ENCODE peak calls at places on chromosomes 7 and 10, in eight cellular contexts. J, L, Y, S, A, Q, F and W are unnamed samples.
A peak's percentile ranks its signal among the peaks of the same experiment; 100 is the strongest.

GRCh38 chr7:129163875-129164544 is 19.5 kb downstream of the TSPAN33 start:
- DNase-seq in J (peak; percentile 57), L (no peak), Y (no peak), S (no peak), A (no peak), Q (peak; percentile 66), F (no peak), W (no peak)

GRCh38 chr7:128831994-128832879 is 2.0 kb downstream of the FLNC start:
- DNase-seq in J (peak; percentile 87), L (no peak), Y (no peak), S (no peak), A (no peak), Q (no peak), F (no peak), W (no peak)

GRCh38 chr7:73706122-73707044 is 13.1 kb downstream of the STX1A start:
- DNase-seq in J (no peak), L (no peak), Y (no peak), S (no peak), A (no peak), Q (peak; percentile 91), F (no peak), W (no peak)

GRCh38 chr7:115359919-115360318 is 438.0 kb downstream of the MDFIC start:
- DNase-seq in J (no peak), L (no peak), Y (no peak), S (no peak), A (no peak), Q (no peak), F (no peak), W (no peak)

GRCh38 chr7:141978351-141978750 is 4.8 kb upstream of the TAS2R38 start:
- DNase-seq in J (no peak), L (no peak), Y (no peak), S (no peak), A (no peak), Q (no peak), F (no peak), W (no peak)

GRCh38 chr10:81248846-81249245 is 626.1 kb upstream of the NRG3 start:
- DNase-seq in J (no peak), L (no peak), Y (no peak), S (no peak), A (no peak), Q (no peak), F (no peak), W (no peak)

GRCh38 chr7:30626984-30627383 is 32.3 kb downstream of the GARS1 start:
- DNase-seq in J (no peak), L (no peak), Y (no peak), S (no peak), A (no peak), Q (no peak), F (no peak), W (no peak)

GRCh38 chr7:89623018-89623672 is 531.1 kb upstream of the STEAP1 start:
- DNase-seq in J (peak; percentile 59), L (no peak), Y (no peak), S (no peak), A (no peak), Q (peak; percentile 36), F (peak; percentile 56), W (no peak)

GRCh38 chr7:158649279-158649678 is 55.3 kb downstream of the NCAPG2 start:
- DNase-seq in J (no peak), L (no peak), Y (no peak), S (no peak), A (no peak), Q (peak; percentile 69), F (no peak), W (no peak)

GRCh38 chr7:46152671-46153070 is 231.6 kb upstream of the IGFBP3 start:
- DNase-seq in J (no peak), L (no peak), Y (no peak), S (no peak), A (no peak), Q (peak; percentile 60), F (no peak), W (no peak)

GRCh38 chr10:113386005-113386404 is 166.8 kb upstream of the HABP2 start:
- DNase-seq in J (no peak), L (peak; percentile 72), Y (no peak), S (no peak), A (no peak), Q (peak; percentile 13), F (peak; percentile 80), W (no peak)

GRCh38 chr10:127907411-127908105 is 655 bp downstream of the PTPRE start:
- DNase-seq in J (no peak), L (peak; percentile 76), Y (peak; percentile 38), S (no peak), A (peak; percentile 83), Q (no peak), F (peak; percentile 85), W (peak; percentile 68)

DNA sequence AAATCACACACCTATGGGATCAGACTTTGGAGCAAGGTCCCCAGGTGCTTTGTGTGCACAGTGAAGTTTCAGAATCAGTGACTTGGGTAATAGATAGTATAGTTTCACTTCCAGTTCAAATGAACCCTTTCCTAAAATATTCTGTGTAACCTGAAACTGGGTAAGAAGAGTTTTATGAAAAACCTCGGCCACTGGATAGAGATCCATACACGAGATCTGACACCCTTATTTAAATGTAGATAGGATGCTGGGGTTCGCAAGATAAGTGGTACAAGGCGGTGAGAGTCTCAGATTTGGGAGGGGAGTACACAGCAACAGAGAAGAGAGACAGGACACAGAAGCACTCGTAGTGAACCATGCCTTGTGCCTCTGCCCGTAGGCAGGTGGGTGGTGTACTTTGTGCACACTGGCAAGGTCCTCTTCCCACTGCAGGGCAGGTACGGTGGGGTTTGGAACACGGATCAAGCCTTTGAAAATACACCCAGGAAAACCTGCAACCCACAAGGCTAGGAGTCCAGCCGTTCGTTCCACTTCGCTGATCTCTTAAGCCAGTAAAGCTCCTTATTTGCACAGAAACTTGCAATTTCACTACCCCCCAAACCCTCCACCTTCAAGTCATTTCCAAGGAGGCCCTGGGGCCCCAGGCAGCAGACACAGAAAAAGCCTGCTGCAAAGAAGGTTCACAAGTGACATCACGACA is 162.8 kb downstream of the USP6NL start:
- DNase-seq in J (no peak), L (no peak), Y (no peak), S (no peak), A (no peak), Q (no peak), F (peak; percentile 20), W (no peak)
- H3K4me3 ChIP-seq in J (no peak overlapping the region), L (no peak overlapping the region), Y (no peak overlapping the region), S (no peak overlapping the region), A (no peak overlapping the region), Q (no peak overlapping the region), F (no peak overlapping the region), W (no peak overlapping the region)

GRCh38 chr10:133161486-133162051 is 1.6 kb downstream of the KNDC1 start:
- DNase-seq in J (peak; percentile 23), L (no peak), Y (no peak), S (no peak), A (no peak), Q (no peak), F (peak; percentile 81), W (peak; percentile 39)

GRCh38 chr10:133159611-133159949 is 439 bp upstream of the KNDC1 start:
- DNase-seq in J (peak; percentile 29), L (no peak), Y (no peak), S (no peak), A (no peak), Q (no peak), F (no peak), W (no peak)

GRCh38 chr10:133162178-133162909 is 2.3 kb downstream of the KNDC1 start:
- DNase-seq in J (no peak), L (no peak), Y (no peak), S (no peak), A (no peak), Q (no peak), F (peak; percentile 83), W (peak; percentile 59)

GRCh38 chr10:133159950-133160812 is at the start of gene KNDC1:
- DNase-seq in J (peak; percentile 79), L (no peak), Y (no peak), S (no peak), A (peak; percentile 84), Q (no peak), F (peak; percentile 74), W (peak; percentile 49)

DNA sequence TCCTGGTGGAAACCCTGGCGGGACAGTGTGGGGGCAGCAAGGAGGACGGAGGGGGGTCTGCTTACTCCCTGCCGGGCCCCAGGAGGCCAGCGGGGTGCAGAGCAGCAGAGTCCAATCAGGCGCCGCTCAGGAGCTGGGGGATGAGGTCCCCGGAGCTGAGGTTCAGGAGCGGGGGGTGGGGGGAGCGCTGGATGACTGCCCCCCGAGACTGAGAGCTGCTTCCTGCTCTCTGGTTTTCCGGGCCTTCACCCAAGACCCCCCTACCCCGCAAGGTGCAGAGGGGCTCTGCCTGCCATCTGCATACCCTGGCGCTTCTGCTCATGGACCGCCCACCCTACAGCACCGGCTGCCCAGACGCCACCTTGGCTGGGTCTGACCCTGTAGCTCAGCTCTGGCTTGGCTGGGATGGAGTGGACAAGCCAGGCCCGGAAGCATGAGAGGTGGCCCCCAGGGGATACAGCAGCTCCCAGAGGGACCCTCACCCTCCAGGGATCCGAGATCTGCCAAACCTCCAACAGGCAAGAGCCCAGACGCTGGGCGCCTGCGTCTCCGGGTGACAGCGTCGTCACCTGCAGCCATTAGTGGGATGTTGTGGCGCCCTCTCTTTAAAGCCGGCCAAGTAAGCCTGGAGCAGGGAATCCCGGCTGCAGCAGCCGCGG is 923 bp downstream of the KNDC1 start:
- DNase-seq in J (peak; percentile 54), L (no peak), Y (no peak), S (no peak), A (peak; percentile 76), Q (no peak), F (peak; percentile 55), W (no peak)
- H3K4me1 ChIP-seq in J (peaks cover 19% of the 10 kb centered on the region), L (peaks cover 2% of the 10 kb centered on the region), Y (no peaks in the 10 kb centered on the region), S (peaks cover 12% of the 10 kb centered on the region), A (peaks cover 8% of the 10 kb centered on the region), Q (peaks cover 15% of the 10 kb centered on the region), F (peaks cover 37% of the 10 kb centered on the region), W (peaks cover 11% of the 10 kb centered on the region)

GRCh38 chr7:7569615-7570014 is 2.9 kb downstream of the MIOS start:
- DNase-seq in J (no peak), L (no peak), Y (no peak), S (no peak), A (no peak), Q (no peak), F (no peak), W (no peak)
- H3K4me3 ChIP-seq in J (no peak overlapping the region), L (no peak overlapping the region), Y (no peak overlapping the region), S (peak overlapping the region; percentile 82), A (peak overlapping the region; percentile 5), Q (no peak overlapping the region), F (no peak overlapping the region), W (peak overlapping the region; percentile 15)

DNA sequence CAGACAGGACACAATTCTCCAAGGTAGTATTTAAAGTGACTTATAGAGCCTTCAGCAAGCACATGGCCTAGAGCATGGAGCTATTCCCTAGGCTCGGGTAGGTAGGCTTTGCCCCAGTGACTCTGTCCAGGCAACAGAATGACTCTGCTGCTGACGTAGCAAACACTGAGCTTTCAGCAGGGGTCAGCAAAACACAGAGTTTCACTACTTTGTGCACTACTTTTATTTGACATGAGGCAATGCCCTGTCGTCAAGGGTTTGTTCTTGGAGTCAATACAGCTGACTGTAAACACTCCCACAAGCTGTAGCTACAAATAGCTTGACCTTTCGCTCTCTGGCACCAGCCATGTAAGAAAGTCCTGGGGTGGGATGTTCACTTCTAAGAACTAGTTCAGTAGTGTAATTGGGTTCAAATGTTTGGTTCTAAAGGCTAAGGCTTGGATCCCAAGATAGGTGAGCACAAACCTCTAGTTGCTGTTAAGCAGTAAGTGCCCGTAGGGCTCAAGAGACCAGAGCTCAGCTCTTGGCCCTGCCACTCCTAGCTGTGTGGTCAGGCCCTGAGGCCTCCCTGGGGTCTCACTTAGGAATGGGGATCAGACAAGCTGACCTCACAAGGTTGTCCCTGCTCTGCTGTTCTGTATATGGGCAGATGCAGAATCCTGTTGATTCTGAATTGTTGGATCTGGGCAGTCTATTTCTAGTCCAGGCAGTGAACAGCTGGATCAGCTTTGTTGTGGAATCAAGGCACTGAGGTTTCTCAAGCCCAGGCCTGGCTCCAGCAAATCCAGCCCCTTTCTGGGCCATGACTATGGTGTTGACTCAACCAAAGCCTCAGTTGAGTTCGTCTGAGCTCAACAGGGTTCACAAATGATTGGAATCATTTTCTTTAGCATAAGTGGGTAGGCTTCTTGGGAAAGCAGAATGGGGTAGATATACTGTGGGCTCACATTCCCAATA is 10.7 kb downstream of the NODAL start:
- DNase-seq in J (peak; percentile 20), L (peak; percentile 86), Y (peak; percentile 55), S (peak; percentile 45), A (no peak), Q (peak; percentile 11), F (peak; percentile 86), W (no peak)
- H3K4me1 ChIP-seq in J (peaks cover 6% of the 10 kb centered on the region), L (peaks cover 23% of the 10 kb centered on the region), Y (no peaks in the 10 kb centered on the region), S (peaks cover 52% of the 10 kb centered on the region), A (peaks cover 14% of the 10 kb centered on the region), Q (no peaks in the 10 kb centered on the region), F (peaks cover 8% of the 10 kb centered on the region), W (peaks cover 44% of the 10 kb centered on the region)